ENCODE peak calls at places on chromosomes 1 and 21, in five cellular contexts. Z, U, J, Q and E are unnamed samples.
A peak's percentile ranks its signal among the peaks of the same experiment; 100 is the strongest.

GRCh38 chr1:161209790-161210409 is 5.2 kb upstream of the FCER1G start:
- DNase-seq in Q (peak; percentile 78), Z (peak; percentile 56), J (peak; percentile 47), U (peak; percentile 83), E (peak; percentile 77)

GRCh38 chr1:43708006-43708412 is 673 bp downstream of the ST3GAL3 start:
- DNase-seq in U (no peak), Q (no peak), J (no peak), Z (no peak), E (no peak)

GRCh38 chr1:225253784-225254183 is 174.1 kb downstream of the LBR start:
- DNase-seq in J (no peak), Z (no peak), U (no peak), Q (no peak), E (no peak)

GRCh38 chr1:6627031-6627430 is 2.4 kb downstream of the THAP3 start:
- DNase-seq in Z (no peak), Q (no peak), U (no peak), J (no peak), E (no peak)

GRCh38 chr1:229191066-229191674 is 79.7 kb upstream of the RAB4A start:
- DNase-seq in Z (no peak), U (no peak), J (no peak), Q (no peak), E (no peak)

GRCh38 chr1:161706116-161706482 is 930 bp upstream of the FCRLA start:
- DNase-seq in J (no peak), Q (no peak), U (no peak), Z (no peak), E (no peak)

GRCh38 chr1:50333595-50333974 is 89.7 kb downstream of the DMRTA2 start:
- DNase-seq in J (no peak), Q (peak; percentile 52), U (peak; percentile 77), Z (peak; percentile 29), E (peak; percentile 55)

GRCh38 chr1:29044010-29044409 is 79.7 kb downstream of the TMEM200B start:
- DNase-seq in J (no peak), Z (no peak), Q (no peak), U (no peak), E (no peak)

GRCh38 chr1:182433580-182433979 is 16.4 kb upstream of the RGSL1 start:
- DNase-seq in U (no peak), Z (no peak), J (no peak), Q (no peak), E (no peak)

GRCh38 chr1:26994020-26994745 is 691 bp downstream of the TRNP1 start:
- DNase-seq in Z (no peak), Q (peak; percentile 51), U (peak; percentile 65), J (no peak), E (peak; percentile 62)

GRCh38 chr1:234987415-234988159 is 141.1 kb downstream of the TOMM20 start:
- DNase-seq in Z (no peak), U (peak; percentile 52), Q (peak; percentile 82), J (peak; percentile 88), E (peak; percentile 50)

GRCh38 chr1:44511769-44512168 is 106.7 kb downstream of the RNF220 start:
- DNase-seq in U (no peak), J (no peak), Q (no peak), Z (no peak), E (no peak)

GRCh38 chr1:145857170-145857569 is 1.7 kb downstream of the PIAS3 start:
- DNase-seq in Z (no peak), U (no peak), Q (no peak), J (no peak), E (no peak)

GRCh38 chr21:42997053-42997452 is 22.7 kb downstream of the PKNOX1 start:
- DNase-seq in Q (peak; percentile 80), Z (no peak), J (peak; percentile 94), U (no peak), E (no peak)

GRCh38 chr1:44044071-44044801 is 13.0 kb upstream of the SLC6A9 start:
- DNase-seq in J (no peak), Q (no peak), Z (no peak), U (no peak), E (no peak)

GRCh38 chr1:218250492-218250891 is 34.6 kb upstream of the RRP15 start:
- DNase-seq in J (no peak), U (no peak), Z (no peak), Q (no peak), E (no peak)

GRCh38 chr1:95179205-95180001 is 54.6 kb upstream of the RWDD3 start:
- DNase-seq in Z (no peak), Q (peak; percentile 28), J (no peak), U (no peak), E (peak; percentile 59)